ENCODE peak calls at places on chromosomes 1 and 21, in five cellular contexts. O is tibial nerve, X is heart right ventricle, G is ovary, H is PC-9. B is an unnamed sample. For H3K36me3, the result is how much of the 10 kb centered on the place peaks cover.

GRCh38 chr1:71413441-71414170 is 332.8 kb upstream of the ZRANB2 start:
- DNase-seq in O (no peak), X (no peak), G (no peak), H (no peak), B (no peak)

GRCh38 chr1:23069149-23069548 is 49.9 kb downstream of the KDM1A start:
- DNase-seq in O (no peak), X (no peak), G (no peak), H (no peak), B (no peak)

GRCh38 chr1:205963352-205963751 is 20.1 kb upstream of the SLC26A9 start:
- DNase-seq in O (no peak), X (no peak), G (no peak), H (no peak), B (no peak)

GRCh38 chr1:224493269-224493668 is 58.7 kb upstream of the WDR26 start:
- DNase-seq in O (no peak), X (no peak), G (no peak), H (no peak), B (no peak)

GRCh38 chr1:117171900-117172501 is 38.7 kb downstream of the VTCN1 start:
- DNase-seq in O (peak), X (peak), G (peak), H (no peak), B (no peak)

GRCh38 chr1:232617237-232617636 is 12.7 kb downstream of the SIPA1L2 start:
- DNase-seq in O (no peak), X (no peak), G (no peak), H (no peak), B (no peak)

GRCh38 chr1:159911668-159912067 is 11.7 kb upstream of the CFAP45 start:
- DNase-seq in O (no peak), X (no peak), G (no peak), H (no peak), B (no peak)

GRCh38 chr1:170697338-170697715 is 33.4 kb downstream of the PRRX1 start:
- DNase-seq in O (no peak), X (no peak), G (no peak), H (no peak), B (no peak)

GRCh38 chr1:36446261-36446660 is 4.0 kb downstream of the OSCP1 start:
- DNase-seq in O (no peak), X (no peak), G (no peak), H (no peak), B (no peak)

GRCh38 chr1:232335261-232335660 is 294.7 kb downstream of the SIPA1L2 start:
- DNase-seq in O (no peak), X (no peak), G (no peak), H (no peak), B (no peak)

GRCh38 chr1:162916821-162917613 is 56.0 kb upstream of the CCDC190 start:
- DNase-seq in O (no peak), X (no peak), G (no peak), H (no peak), B (no peak)

GRCh38 chr1:66475940-66476339 is 58.0 kb upstream of the SGIP1 start:
- DNase-seq in O (no peak), X (peak), G (no peak), H (no peak), B (no peak)

GRCh38 chr1:56225964-56226594 is 353.3 kb downstream of the PLPP3 start:
- DNase-seq in O (no peak), X (no peak), G (no peak), H (no peak), B (no peak)

GRCh38 chr1:36573445-36573844 is 90.7 kb upstream of the CSF3R start:
- DNase-seq in O (no peak), X (no peak), G (no peak), H (no peak), B (no peak)

GRCh38 chr1:156480411-156481192 is 20.0 kb downstream of the MEF2D start:
- DNase-seq in O (no peak), X (peak), G (no peak), H (no peak), B (peak)

GRCh38 chr1:156659994-156660751 is 17.0 kb downstream of the NES start:
- DNase-seq in O (peak), X (peak), G (peak), H (peak), B (peak)

GRCh38 chr1:185108324-185108723 is 48.4 kb downstream of the TRMT1L start:
- DNase-seq in O (no peak), X (no peak), G (no peak), H (no peak), B (no peak)

GRCh38 chr1:162910161-162910560 is 49.2 kb upstream of the CCDC190 start:
- DNase-seq in O (no peak), X (no peak), G (no peak), H (no peak), B (no peak)

GRCh38 chr1:192061556-192061955 is 96.7 kb upstream of the RGS18 start:
- DNase-seq in O (no peak), X (no peak), G (no peak), H (peak), B (no peak)

GRCh38 chr1:63127376-63127775 is 195.0 kb upstream of the FOXD3 start:
- DNase-seq in O (no peak), X (no peak), G (no peak), H (no peak), B (no peak)

GRCh38 chr1:46244656-46245371 is 2.7 kb upstream of the RAD54L start:
- DNase-seq in O (no peak), X (no peak), G (no peak), H (peak), B (peak)

GRCh38 chr1:30914931-30915330 is 6.4 kb upstream of the SDC3 start:
- DNase-seq in O (no peak), X (no peak), G (no peak), H (no peak), B (no peak)

GRCh38 chr1:1359668-1360468 is 1.5 kb upstream of the MXRA8 start:
- DNase-seq in O (peak), X (peak), G (peak), H (peak), B (no peak)
- TF ChIP-seq CTCF in O (no peak), X (no peak), G (no peak), H (no peak), B (no peak)

DNA sequence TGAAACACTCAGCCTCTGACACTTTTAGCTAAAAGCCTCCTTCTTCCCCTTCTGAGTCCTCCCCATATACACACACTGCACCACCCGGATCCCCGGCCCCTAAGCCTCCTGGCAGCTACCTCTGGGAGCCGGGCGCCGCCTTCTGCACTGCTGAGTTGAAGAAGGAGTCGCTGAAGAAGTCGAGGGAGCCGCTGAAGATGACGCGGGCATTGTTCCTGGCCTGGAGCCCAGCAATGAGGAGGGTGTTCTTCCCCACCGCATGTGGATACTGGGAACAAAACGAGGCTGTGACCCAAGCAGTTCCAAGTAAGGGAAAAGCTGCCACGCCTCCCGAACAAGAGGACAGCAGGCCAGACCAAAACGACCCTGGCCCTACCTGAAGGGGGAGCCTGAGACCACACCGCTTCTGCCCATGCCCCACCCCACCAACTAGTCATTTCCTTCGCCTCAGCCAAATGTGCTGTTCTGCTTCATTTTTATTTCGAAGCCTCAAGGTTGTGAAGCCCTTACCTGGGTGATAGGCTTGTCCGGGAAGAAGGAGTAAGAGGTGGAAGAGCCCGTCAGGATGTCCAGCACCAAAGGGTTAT is 7.0 kb downstream of the DDOST start:
- DNase-seq in O (no peak), X (peak), G (no peak), H (no peak), B (no peak)
- H3K36me3 ChIP-seq in O (under half), X (under half), G (under half), H (under half), B (under half)

GRCh38 chr1:54808443-54809207 is 7.5 kb upstream of the TTC22 start:
- DNase-seq in O (no peak), X (no peak), G (no peak), H (peak), B (no peak)
- TF ChIP-seq CTCF in O (no peak), X (no peak), G (no peak), H (peak), B (no peak)

DNA sequence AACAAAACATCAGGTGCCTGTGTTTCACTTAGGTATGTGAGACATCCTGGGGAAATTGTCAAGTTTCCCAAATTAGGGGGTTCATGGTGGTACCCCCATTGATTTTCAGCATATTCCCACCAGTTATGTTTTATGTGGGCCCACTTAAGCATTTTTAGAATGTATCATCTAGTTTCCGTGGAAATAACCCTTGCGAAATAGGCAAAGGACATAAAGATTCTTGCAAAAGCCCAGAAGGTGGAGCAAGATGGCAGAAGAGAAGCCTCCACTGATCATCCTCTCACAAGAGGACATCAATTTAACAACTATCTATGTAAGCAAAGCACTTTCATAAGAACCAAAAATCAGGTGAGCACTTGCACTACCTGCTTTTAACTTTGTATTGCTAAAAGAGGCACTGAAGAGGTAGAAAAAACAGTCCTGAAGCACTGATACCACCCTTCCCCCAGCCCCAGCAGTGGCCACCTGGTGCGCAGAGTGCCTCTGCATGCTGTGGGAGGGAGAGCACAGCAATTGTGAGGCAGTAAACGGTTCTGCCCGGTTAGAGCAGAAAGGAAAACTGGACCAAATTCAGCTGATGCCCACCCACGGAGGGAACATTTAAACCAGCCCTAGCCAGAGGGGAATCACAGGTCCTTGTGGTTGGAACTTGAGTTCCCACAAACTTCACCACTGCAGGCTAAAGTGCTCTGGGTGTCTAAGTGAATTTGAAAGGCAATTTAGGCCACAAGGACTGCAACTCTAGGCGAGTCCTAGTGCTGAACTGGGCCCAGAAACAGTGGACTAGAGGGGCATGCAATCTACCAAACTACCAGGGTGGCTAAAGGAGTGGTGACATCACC is 23.2 kb downstream of the MCOLN2 start:
- DNase-seq in O (no peak), X (no peak), G (no peak), H (no peak), B (peak)
- H3K36me3 ChIP-seq in O (under half), X (under half), G (under half), H (under half), B (under half)

DNA sequence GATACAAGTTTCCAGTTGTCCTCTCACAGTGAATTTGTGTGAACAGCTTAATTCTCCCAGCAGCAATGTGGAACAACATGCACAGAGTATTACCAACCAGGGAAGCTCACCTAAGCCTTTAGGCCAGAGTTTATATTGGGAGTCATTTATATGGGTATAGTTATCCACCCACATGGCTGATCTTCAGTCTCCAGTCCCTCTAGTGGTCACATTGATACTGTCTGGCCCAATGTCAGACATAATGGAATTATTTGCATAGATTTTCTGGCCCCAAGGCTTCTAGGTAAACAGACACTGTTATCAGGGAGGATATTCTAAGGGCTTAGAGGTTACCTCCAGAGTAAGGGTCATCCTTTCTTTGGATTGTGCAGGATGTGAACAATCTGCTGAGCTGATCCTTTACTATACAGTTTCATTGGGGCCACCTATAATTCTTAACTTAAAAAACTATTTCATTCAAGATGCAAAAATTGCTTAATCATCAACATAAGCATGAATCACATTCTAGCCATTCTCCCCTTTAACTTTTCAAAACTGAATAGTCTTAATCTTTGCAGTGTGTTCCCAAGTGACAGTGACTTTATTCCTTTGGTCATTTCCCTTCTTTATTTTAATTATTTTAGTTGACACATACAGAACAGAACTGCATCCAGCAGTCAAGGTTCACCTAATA is 210.9 kb downstream of the LTN1 start:
- DNase-seq in O (no peak), X (no peak), G (no peak), H (no peak), B (no peak)
- TF ChIP-seq CTCF in O (peak), X (no peak), G (no peak), H (peak), B (peak)